ENCODE peak calls at places on chromosomes 5 and 9, in seven cellular contexts. I, V, L, G, A, K and D are unnamed samples.

GRCh38 chr5:56910123-56910951 is 941 bp downstream of the SETD9 start:
- DNase-seq in I (no peak), V (peak; percentile 51), L (peak; percentile 46), G (no peak), A (no peak), K (no peak), D (peak; percentile 52)

GRCh38 chr5:2169417-2169787 is 286.7 kb upstream of the IRX4 start:
- DNase-seq in I (no peak), V (no peak), L (no peak), G (no peak), A (no peak), K (no peak), D (no peak)

GRCh38 chr5:139116256-139116655 is 81.9 kb downstream of the SIL1 start:
- DNase-seq in I (no peak), V (no peak), L (no peak), G (no peak), A (no peak), K (no peak), D (no peak)

GRCh38 chr5:176774216-176775171 is 35.9 kb upstream of the UNC5A start:
- DNase-seq in I (no peak), V (no peak), L (no peak), G (no peak), A (no peak), K (no peak), D (no peak)

GRCh38 chr9:136934247-136934646 is 10.3 kb downstream of the FBXW5 start:
- DNase-seq in I (no peak), V (no peak), L (no peak), G (no peak), A (no peak), K (no peak), D (no peak)

GRCh38 chr9:137384116-137384756 is 38.7 kb downstream of the EXD3 start:
- DNase-seq in I (no peak), V (peak; percentile 9), L (no peak), G (no peak), A (no peak), K (no peak), D (no peak)

GRCh38 chr5:134136771-134137170 is 22.3 kb downstream of the TCF7 start:
- DNase-seq in I (no peak), V (no peak), L (peak; percentile 12), G (no peak), A (no peak), K (no peak), D (peak; percentile 1)

GRCh38 chr5:65987982-65988381 is 61.6 kb downstream of the ERBIN start:
- DNase-seq in I (no peak), V (no peak), L (no peak), G (no peak), A (no peak), K (no peak), D (no peak)

GRCh38 chr5:139374909-139375308 is 8.2 kb downstream of the SLC23A1 start:
- DNase-seq in I (no peak), V (no peak), L (no peak), G (no peak), A (no peak), K (no peak), D (no peak)

GRCh38 chr5:148972958-148973357 is 89.9 kb downstream of the SH3TC2 start:
- DNase-seq in I (no peak), V (peak; percentile 36), L (no peak), G (peak; percentile 62), A (no peak), K (no peak), D (no peak)

GRCh38 chr5:1529498-1529897 is 5.7 kb upstream of the LPCAT1 start:
- DNase-seq in I (no peak), V (no peak), L (no peak), G (no peak), A (no peak), K (no peak), D (no peak)

GRCh38 chr5:89449392-89450148 is 566.6 kb upstream of the MEF2C start:
- DNase-seq in I (no peak), V (no peak), L (no peak), G (no peak), A (no peak), K (no peak), D (no peak)

GRCh38 chr5:160979356-160979755 is 127.3 kb upstream of the ATP10B start:
- DNase-seq in I (no peak), V (no peak), L (no peak), G (no peak), A (no peak), K (no peak), D (no peak)

GRCh38 chr9:26656003-26656940 is 236.3 kb downstream of the CAAP1 start:
- DNase-seq in I (no peak), V (no peak), L (no peak), G (peak; percentile 17), A (no peak), K (peak; percentile 35), D (no peak)

GRCh38 chr9:22469928-22470544 is 23.4 kb downstream of the DMRTA1 start:
- DNase-seq in I (no peak), V (no peak), L (peak; percentile 4), G (peak; percentile 55), A (peak; percentile 13), K (no peak), D (no peak)

GRCh38 chr5:178382689-178383276 is 150.2 kb upstream of the PHYKPL start:
- DNase-seq in I (no peak), V (no peak), L (no peak), G (no peak), A (no peak), K (no peak), D (no peak)

GRCh38 chr9:92154016-92154415 is 38.8 kb upstream of the SPTLC1 start:
- DNase-seq in I (no peak), V (no peak), L (no peak), G (no peak), A (no peak), K (no peak), D (no peak)

GRCh38 chr5:69211200-69211599 is 21.8 kb downstream of the CENPH start:
- DNase-seq in I (no peak), V (no peak), L (no peak), G (no peak), A (no peak), K (no peak), D (no peak)

GRCh38 chr5:169956756-169957155 is 23.5 kb downstream of the INSYN2B start:
- DNase-seq in I (no peak), V (no peak), L (no peak), G (no peak), A (no peak), K (no peak), D (no peak)

GRCh38 chr5:149611327-149611726 is 30.0 kb downstream of the ARHGEF37 start:
- DNase-seq in I (no peak), V (peak; percentile 40), L (no peak), G (peak; percentile 91), A (no peak), K (no peak), D (no peak)

GRCh38 chr9:114400772-114401171 is 13.0 kb upstream of the AKNA start:
- DNase-seq in I (no peak), V (no peak), L (no peak), G (no peak), A (no peak), K (no peak), D (no peak)

GRCh38 chr5:81212211-81212687 is 20.9 kb upstream of the CKMT2 start:
- DNase-seq in I (no peak), V (no peak), L (peak; percentile 30), G (no peak), A (no peak), K (no peak), D (peak; percentile 22)

GRCh38 chr5:111494350-111494999 is 17.9 kb downstream of the STARD4 start:
- DNase-seq in I (no peak), V (no peak), L (no peak), G (peak; percentile 49), A (no peak), K (no peak), D (no peak)

GRCh38 chr9:26947736-26948135 is 694 bp upstream of the PLAA start:
- DNase-seq in I (no peak), V (no peak), L (peak; percentile 46), G (no peak), A (no peak), K (no peak), D (peak; percentile 63)

GRCh38 chr9:23907343-23907742 is 81.3 kb upstream of the ELAVL2 start:
- DNase-seq in I (no peak), V (no peak), L (no peak), G (no peak), A (no peak), K (no peak), D (no peak)

GRCh38 chr5:76958976-76959767 is 6.3 kb downstream of the CRHBP start:
- DNase-seq in I (no peak), V (no peak), L (no peak), G (peak; percentile 92), A (no peak), K (no peak), D (no peak)

GRCh38 chr5:19987594-19988345 is at the start of gene CDH18:
- DNase-seq in I (no peak), V (peak; percentile 35), L (no peak), G (peak; percentile 39), A (no peak), K (peak; percentile 31), D (no peak)